ENCODE peak calls at places on chromosomes 2 and 18, in nine cellular contexts. One of them, this sample, is unnamed.

GRCh38 chr18:48514786-48515185 is 24.0 kb upstream of the CTIF start:
- DNase-seq in OCI-LY7: no peak
- DNase-seq in neuronal stem cell: no peak
- DNase-seq in IMR-90: no peak
- DNase-seq in GM23248: no peak
- DNase-seq in PC-9: no peak
- DNase-seq in K562: no peak
- DNase-seq in Karpas-422: no peak
- DNase-seq in neural progenitor cell: peak; percentile 13
- DNase-seq in this sample: no peak

GRCh38 chr2:136404925-136405324 is 287.0 kb upstream of the CXCR4 start:
- DNase-seq in OCI-LY7: no peak
- DNase-seq in neuronal stem cell: no peak
- DNase-seq in IMR-90: no peak
- DNase-seq in GM23248: no peak
- DNase-seq in PC-9: no peak
- DNase-seq in K562: no peak
- DNase-seq in Karpas-422: no peak
- DNase-seq in neural progenitor cell: no peak
- DNase-seq in this sample: no peak

GRCh38 chr2:135839713-135840112 is 2.7 kb upstream of the LCT start:
- DNase-seq in OCI-LY7: no peak
- DNase-seq in neuronal stem cell: no peak
- DNase-seq in IMR-90: peak; percentile 86
- DNase-seq in GM23248: peak; percentile 91
- DNase-seq in PC-9: no peak
- DNase-seq in K562: no peak
- DNase-seq in Karpas-422: no peak
- DNase-seq in neural progenitor cell: no peak
- DNase-seq in this sample: peak; percentile 73

GRCh38 chr2:64906853-64907536 is 82.2 kb upstream of the SLC1A4 start:
- DNase-seq in OCI-LY7: no peak
- DNase-seq in neuronal stem cell: no peak
- DNase-seq in IMR-90: no peak
- DNase-seq in GM23248: no peak
- DNase-seq in PC-9: no peak
- DNase-seq in K562: no peak
- DNase-seq in Karpas-422: no peak
- DNase-seq in neural progenitor cell: no peak
- DNase-seq in this sample: no peak

GRCh38 chr18:23689616-23690504 is 607 bp downstream of the LAMA3 start:
- DNase-seq in OCI-LY7: no peak
- DNase-seq in neuronal stem cell: peak; percentile 14
- DNase-seq in IMR-90: no peak
- DNase-seq in GM23248: no peak
- DNase-seq in PC-9: no peak
- DNase-seq in K562: no peak
- DNase-seq in Karpas-422: no peak
- DNase-seq in neural progenitor cell: peak; percentile 25
- DNase-seq in this sample: no peak

GRCh38 chr2:5696351-5696740 is 4.2 kb downstream of the SOX11 start:
- DNase-seq in OCI-LY7: peak; percentile 86
- DNase-seq in neuronal stem cell: no peak
- DNase-seq in IMR-90: peak; percentile 27
- DNase-seq in GM23248: peak; percentile 40
- DNase-seq in PC-9: no peak
- DNase-seq in K562: no peak
- DNase-seq in Karpas-422: no peak
- DNase-seq in neural progenitor cell: peak; percentile 60
- DNase-seq in this sample: peak; percentile 17

GRCh38 chr2:231687133-231687852 is 21.0 kb upstream of the PTMA start:
- DNase-seq in OCI-LY7: peak; percentile 92
- DNase-seq in neuronal stem cell: no peak
- DNase-seq in IMR-90: no peak
- DNase-seq in GM23248: peak; percentile 61
- DNase-seq in PC-9: no peak
- DNase-seq in K562: peak; percentile 83
- DNase-seq in Karpas-422: peak; percentile 94
- DNase-seq in neural progenitor cell: peak; percentile 93
- DNase-seq in this sample: no peak

GRCh38 chr2:158024288-158024898 is 77.3 kb upstream of the UPP2 start:
- DNase-seq in OCI-LY7: peak; percentile 45
- DNase-seq in neuronal stem cell: peak; percentile 46
- DNase-seq in IMR-90: peak; percentile 31
- DNase-seq in GM23248: peak; percentile 67
- DNase-seq in PC-9: no peak
- DNase-seq in K562: peak; percentile 78
- DNase-seq in Karpas-422: peak; percentile 75
- DNase-seq in neural progenitor cell: peak; percentile 62
- DNase-seq in this sample: no peak

GRCh38 chr2:207394812-207395534 is 134.8 kb upstream of the CREB1 start:
- DNase-seq in OCI-LY7: no peak
- DNase-seq in neuronal stem cell: no peak
- DNase-seq in IMR-90: peak; percentile 99
- DNase-seq in GM23248: peak; percentile 95
- DNase-seq in PC-9: peak; percentile 96
- DNase-seq in K562: peak; percentile 88
- DNase-seq in Karpas-422: no peak
- DNase-seq in neural progenitor cell: no peak
- DNase-seq in this sample: peak; percentile 100

GRCh38 chr18:78330761-78331160 is 648.9 kb upstream of the SALL3 start:
- DNase-seq in OCI-LY7: no peak
- DNase-seq in neuronal stem cell: no peak
- DNase-seq in IMR-90: peak; percentile 1
- DNase-seq in GM23248: no peak
- DNase-seq in PC-9: no peak
- DNase-seq in K562: no peak
- DNase-seq in Karpas-422: no peak
- DNase-seq in neural progenitor cell: no peak
- DNase-seq in this sample: no peak

GRCh38 chr18:77341527-77341926 is 91.9 kb downstream of the GALR1 start:
- DNase-seq in OCI-LY7: no peak
- DNase-seq in neuronal stem cell: no peak
- DNase-seq in IMR-90: no peak
- DNase-seq in GM23248: no peak
- DNase-seq in PC-9: no peak
- DNase-seq in K562: no peak
- DNase-seq in Karpas-422: no peak
- DNase-seq in neural progenitor cell: no peak
- DNase-seq in this sample: no peak

GRCh38 chr2:224180810-224181209 is 141.7 kb upstream of the SERPINE2 start:
- DNase-seq in OCI-LY7: no peak
- DNase-seq in neuronal stem cell: no peak
- DNase-seq in IMR-90: no peak
- DNase-seq in GM23248: no peak
- DNase-seq in PC-9: no peak
- DNase-seq in K562: no peak
- DNase-seq in Karpas-422: no peak
- DNase-seq in neural progenitor cell: no peak
- DNase-seq in this sample: no peak

GRCh38 chr2:30722936-30723725 is 84.1 kb downstream of the CAPN13 start:
- DNase-seq in OCI-LY7: no peak
- DNase-seq in neuronal stem cell: no peak
- DNase-seq in IMR-90: no peak
- DNase-seq in GM23248: no peak
- DNase-seq in PC-9: no peak
- DNase-seq in K562: no peak
- DNase-seq in Karpas-422: no peak
- DNase-seq in neural progenitor cell: no peak
- DNase-seq in this sample: no peak

GRCh38 chr2:44170337-44170736 is 1.7 kb downstream of the PPM1B start:
- DNase-seq in OCI-LY7: peak; percentile 9
- DNase-seq in neuronal stem cell: no peak
- DNase-seq in IMR-90: peak; percentile 26
- DNase-seq in GM23248: peak; percentile 56
- DNase-seq in PC-9: no peak
- DNase-seq in K562: no peak
- DNase-seq in Karpas-422: no peak
- DNase-seq in neural progenitor cell: peak; percentile 11
- DNase-seq in this sample: peak; percentile 26

GRCh38 chr2:28665041-28665704 is 86.5 kb upstream of the PPP1CB start:
- DNase-seq in OCI-LY7: no peak
- DNase-seq in neuronal stem cell: no peak
- DNase-seq in IMR-90: peak; percentile 85
- DNase-seq in GM23248: peak; percentile 92
- DNase-seq in PC-9: no peak
- DNase-seq in K562: no peak
- DNase-seq in Karpas-422: no peak
- DNase-seq in neural progenitor cell: peak; percentile 29
- DNase-seq in this sample: peak; percentile 77

GRCh38 chr2:219575566-219576504 is 3.7 kb downstream of the INHA start:
- DNase-seq in OCI-LY7: no peak
- DNase-seq in neuronal stem cell: no peak
- DNase-seq in IMR-90: no peak
- DNase-seq in GM23248: no peak
- DNase-seq in PC-9: no peak
- DNase-seq in K562: peak; percentile 64
- DNase-seq in Karpas-422: no peak
- DNase-seq in neural progenitor cell: no peak
- DNase-seq in this sample: no peak

DNA sequence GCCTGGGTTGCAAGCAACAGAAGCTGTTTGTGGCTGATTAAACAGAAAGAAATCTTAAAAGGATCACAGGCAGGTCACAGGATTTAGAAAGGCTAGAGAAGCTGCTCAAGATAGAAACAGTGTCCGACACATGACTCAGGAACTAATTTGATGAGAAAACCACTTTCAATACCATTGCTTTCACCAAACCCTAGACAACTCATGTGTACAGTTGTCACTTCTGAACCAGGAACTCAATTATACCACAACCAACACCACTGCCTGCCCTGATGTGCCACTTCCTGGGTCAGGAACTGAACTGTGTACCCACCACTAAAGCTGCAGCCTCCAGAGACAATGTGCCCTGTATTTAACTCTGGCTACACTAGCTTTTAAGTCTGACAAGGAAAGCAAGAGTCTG is 56.0 kb downstream of the TMEM247 start:
- DNase-seq in OCI-LY7: peak; percentile 55
- DNase-seq in neuronal stem cell: no peak
- DNase-seq in IMR-90: no peak
- DNase-seq in GM23248: no peak
- DNase-seq in PC-9: no peak
- DNase-seq in K562: no peak
- DNase-seq in Karpas-422: no peak
- DNase-seq in neural progenitor cell: no peak
- DNase-seq in this sample: no peak
- H3K4me2 ChIP-seq in OCI-LY7: peak overlapping the region; percentile 58
- H3K4me2 ChIP-seq in neuronal stem cell: no peak overlapping the region
- H3K4me2 ChIP-seq in IMR-90: no peak overlapping the region
- H3K4me2 ChIP-seq in GM23248: no peak overlapping the region
- H3K4me2 ChIP-seq in PC-9: no peak overlapping the region
- H3K4me2 ChIP-seq in K562: no peak overlapping the region
- H3K4me2 ChIP-seq in Karpas-422: peak overlapping the region; percentile 22
- H3K4me2 ChIP-seq in neural progenitor cell: no peak overlapping the region
- H3K4me2 ChIP-seq in this sample: no peak overlapping the region

DNA sequence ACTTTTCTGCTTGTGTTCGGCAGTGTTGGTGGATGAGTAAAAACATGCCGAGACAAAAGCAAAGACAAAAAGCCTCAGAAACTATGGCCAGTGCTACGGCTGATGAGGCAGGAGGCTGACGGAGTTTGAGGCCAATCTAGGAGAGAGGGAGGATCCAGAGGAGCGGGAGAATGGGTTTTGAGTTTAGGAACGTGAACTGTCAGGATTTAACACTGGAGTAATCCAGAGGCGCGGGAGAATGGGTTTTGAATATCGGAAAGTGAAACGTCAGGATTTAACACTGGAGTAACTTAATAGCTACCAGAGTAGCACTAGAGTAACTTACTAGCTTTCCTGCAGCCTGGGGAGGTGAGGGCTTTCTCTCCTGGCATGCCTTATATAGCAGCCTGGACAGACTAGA is 37.4 kb downstream of the LYPD6B start:
- DNase-seq in OCI-LY7: no peak
- DNase-seq in neuronal stem cell: peak; percentile 21
- DNase-seq in IMR-90: no peak
- DNase-seq in GM23248: no peak
- DNase-seq in PC-9: no peak
- DNase-seq in K562: no peak
- DNase-seq in Karpas-422: no peak
- DNase-seq in neural progenitor cell: peak; percentile 53
- DNase-seq in this sample: no peak
- H2AFZ ChIP-seq in OCI-LY7: no peak overlapping the region
- H2AFZ ChIP-seq in neuronal stem cell: no peak overlapping the region
- H2AFZ ChIP-seq in IMR-90: peak overlapping the region; percentile 68
- H2AFZ ChIP-seq in GM23248: peak overlapping the region; percentile 52
- H2AFZ ChIP-seq in PC-9: no peak overlapping the region
- H2AFZ ChIP-seq in K562: no peak overlapping the region
- H2AFZ ChIP-seq in Karpas-422: no peak overlapping the region
- H2AFZ ChIP-seq in neural progenitor cell: peak overlapping the region; percentile 38
- H2AFZ ChIP-seq in this sample: peak overlapping the region; percentile 30

GRCh38 chr2:169571571-169571970 is 2.1 kb downstream of the FASTKD1 start:
- DNase-seq in OCI-LY7: no peak
- DNase-seq in neuronal stem cell: no peak
- DNase-seq in IMR-90: no peak
- DNase-seq in GM23248: no peak
- DNase-seq in PC-9: no peak
- DNase-seq in K562: no peak
- DNase-seq in Karpas-422: no peak
- DNase-seq in neural progenitor cell: no peak
- DNase-seq in this sample: no peak

GRCh38 chr2:169572821-169573159 is 875 bp downstream of the FASTKD1 start:
- DNase-seq in OCI-LY7: no peak
- DNase-seq in neuronal stem cell: no peak
- DNase-seq in IMR-90: no peak
- DNase-seq in GM23248: no peak
- DNase-seq in PC-9: no peak
- DNase-seq in K562: no peak
- DNase-seq in Karpas-422: no peak
- DNase-seq in neural progenitor cell: no peak
- DNase-seq in this sample: no peak

GRCh38 chr2:169573160-169573973 is at the start of gene FASTKD1:
- DNase-seq in OCI-LY7: peak; percentile 96
- DNase-seq in neuronal stem cell: peak; percentile 79
- DNase-seq in IMR-90: peak; percentile 81
- DNase-seq in GM23248: peak; percentile 94
- DNase-seq in PC-9: peak; percentile 75
- DNase-seq in K562: peak; percentile 99
- DNase-seq in Karpas-422: peak; percentile 98
- DNase-seq in neural progenitor cell: peak; percentile 94
- DNase-seq in this sample: peak; percentile 72

GRCh38 chr2:169572189-169572588 is 1.5 kb downstream of the FASTKD1 start:
- DNase-seq in OCI-LY7: no peak
- DNase-seq in neuronal stem cell: no peak
- DNase-seq in IMR-90: no peak
- DNase-seq in GM23248: no peak
- DNase-seq in PC-9: no peak
- DNase-seq in K562: no peak
- DNase-seq in Karpas-422: no peak
- DNase-seq in neural progenitor cell: no peak
- DNase-seq in this sample: no peak

GRCh38 chr2:169569948-169570347 is 3.7 kb downstream of the FASTKD1 start:
- DNase-seq in OCI-LY7: no peak
- DNase-seq in neuronal stem cell: no peak
- DNase-seq in IMR-90: no peak
- DNase-seq in GM23248: no peak
- DNase-seq in PC-9: no peak
- DNase-seq in K562: no peak
- DNase-seq in Karpas-422: no peak
- DNase-seq in neural progenitor cell: no peak
- DNase-seq in this sample: no peak
- H3K4me2 ChIP-seq in OCI-LY7: peak overlapping the region; percentile 48
- H3K4me2 ChIP-seq in neuronal stem cell: no peak overlapping the region
- H3K4me2 ChIP-seq in IMR-90: no peak overlapping the region
- H3K4me2 ChIP-seq in GM23248: no peak overlapping the region
- H3K4me2 ChIP-seq in PC-9: no peak overlapping the region
- H3K4me2 ChIP-seq in K562: peak overlapping the region; percentile 40
- H3K4me2 ChIP-seq in Karpas-422: peak overlapping the region; percentile 31
- H3K4me2 ChIP-seq in neural progenitor cell: no peak overlapping the region
- H3K4me2 ChIP-seq in this sample: no peak overlapping the region

GRCh38 chr2:212997526-212998020 is 153.8 kb downstream of the IKZF2 start:
- DNase-seq in OCI-LY7: no peak
- DNase-seq in neuronal stem cell: no peak
- DNase-seq in IMR-90: no peak
- DNase-seq in GM23248: no peak
- DNase-seq in PC-9: no peak
- DNase-seq in K562: no peak
- DNase-seq in Karpas-422: no peak
- DNase-seq in neural progenitor cell: peak; percentile 3
- DNase-seq in this sample: no peak
- H2AFZ ChIP-seq in OCI-LY7: no peak overlapping the region
- H2AFZ ChIP-seq in neuronal stem cell: no peak overlapping the region
- H2AFZ ChIP-seq in IMR-90: no peak overlapping the region
- H2AFZ ChIP-seq in GM23248: no peak overlapping the region
- H2AFZ ChIP-seq in PC-9: no peak overlapping the region
- H2AFZ ChIP-seq in K562: no peak overlapping the region
- H2AFZ ChIP-seq in Karpas-422: no peak overlapping the region
- H2AFZ ChIP-seq in neural progenitor cell: no peak overlapping the region
- H2AFZ ChIP-seq in this sample: no peak overlapping the region

This sample was measured in astrocyte.